ENCODE peak calls at places on chromosome 22, in five cellular contexts. One of them, this sample, is unnamed. For H3K9me3, the result is how much of the 10 kb centered on the place peaks cover.

GRCh38 chr22:23501708-23502107 is 78.4 kb downstream of the IGLL1 start:
- DNase-seq in body of pancreas: no peak
- DNase-seq in HepG2: no peak
- DNase-seq in IMR-90: no peak
- DNase-seq in tibial nerve: no peak
- DNase-seq in this sample: peak

GRCh38 chr22:26610983-26611382 is 6.8 kb downstream of the CRYBB1 start:
- DNase-seq in body of pancreas: no peak
- DNase-seq in HepG2: no peak
- DNase-seq in IMR-90: peak
- DNase-seq in tibial nerve: no peak
- DNase-seq in this sample: no peak

GRCh38 chr22:28021998-28022660 is 103.1 kb upstream of the PITPNB start:
- DNase-seq in tibial nerve: no peak
- DNase-seq in HepG2: no peak
- DNase-seq in body of pancreas: peak
- DNase-seq in IMR-90: no peak
- DNase-seq in this sample: peak

GRCh38 chr22:40175571-40176105 is 2.1 kb upstream of the TNRC6B start:
- DNase-seq in tibial nerve: peak
- DNase-seq in IMR-90: no peak
- DNase-seq in HepG2: no peak
- DNase-seq in body of pancreas: no peak
- DNase-seq in this sample: no peak

GRCh38 chr22:19755722-19756287 is 4.8 kb upstream of the TBX1 start:
- DNase-seq in body of pancreas: no peak
- DNase-seq in IMR-90: no peak
- DNase-seq in tibial nerve: no peak
- DNase-seq in HepG2: no peak
- DNase-seq in this sample: no peak

GRCh38 chr22:19001204-19001603 is 65.1 kb upstream of the PRODH start:
- DNase-seq in tibial nerve: no peak
- DNase-seq in body of pancreas: no peak
- DNase-seq in HepG2: no peak
- DNase-seq in IMR-90: no peak
- DNase-seq in this sample: no peak

GRCh38 chr22:26778372-26778771 is 121.0 kb downstream of the MIAT start:
- DNase-seq in IMR-90: no peak
- DNase-seq in HepG2: no peak
- DNase-seq in body of pancreas: no peak
- DNase-seq in tibial nerve: no peak
- DNase-seq in this sample: no peak

GRCh38 chr22:42608481-42609361 is 6.0 kb downstream of the POLDIP3 start:
- DNase-seq in tibial nerve: no peak
- DNase-seq in IMR-90: peak
- DNase-seq in body of pancreas: no peak
- DNase-seq in HepG2: no peak
- DNase-seq in this sample: peak

GRCh38 chr22:23110922-23111527 is 30.8 kb downstream of the RSPH14 start:
- DNase-seq in body of pancreas: no peak
- DNase-seq in IMR-90: no peak
- DNase-seq in HepG2: no peak
- DNase-seq in tibial nerve: no peak
- DNase-seq in this sample: no peak

GRCh38 chr22:20786536-20786979 is 12.6 kb downstream of the SERPIND1 start:
- DNase-seq in body of pancreas: peak
- DNase-seq in HepG2: no peak
- DNase-seq in IMR-90: no peak
- DNase-seq in tibial nerve: no peak
- DNase-seq in this sample: no peak

GRCh38 chr22:20258584-20259335 is 9.4 kb downstream of the RTN4R start:
- DNase-seq in tibial nerve: no peak
- DNase-seq in body of pancreas: no peak
- DNase-seq in HepG2: no peak
- DNase-seq in IMR-90: no peak
- DNase-seq in this sample: no peak

GRCh38 chr22:39237276-39238123 is 7.3 kb downstream of the PDGFB start:
- DNase-seq in tibial nerve: no peak
- DNase-seq in IMR-90: no peak
- DNase-seq in body of pancreas: no peak
- DNase-seq in HepG2: no peak
- DNase-seq in this sample: peak

GRCh38 chr22:28207281-28208030 is 288.4 kb upstream of the PITPNB start:
- DNase-seq in HepG2: no peak
- DNase-seq in IMR-90: peak
- DNase-seq in body of pancreas: no peak
- DNase-seq in tibial nerve: no peak
- DNase-seq in this sample: no peak

GRCh38 chr22:43853328-43853931 is 8.9 kb downstream of the SULT4A1 start:
- DNase-seq in HepG2: no peak
- DNase-seq in body of pancreas: no peak
- DNase-seq in IMR-90: no peak
- DNase-seq in tibial nerve: no peak
- DNase-seq in this sample: no peak

GRCh38 chr22:25478573-25478972 is 85.9 kb upstream of the GRK3 start:
- DNase-seq in HepG2: no peak
- DNase-seq in body of pancreas: no peak
- DNase-seq in tibial nerve: no peak
- DNase-seq in IMR-90: no peak
- DNase-seq in this sample: no peak

DNA sequence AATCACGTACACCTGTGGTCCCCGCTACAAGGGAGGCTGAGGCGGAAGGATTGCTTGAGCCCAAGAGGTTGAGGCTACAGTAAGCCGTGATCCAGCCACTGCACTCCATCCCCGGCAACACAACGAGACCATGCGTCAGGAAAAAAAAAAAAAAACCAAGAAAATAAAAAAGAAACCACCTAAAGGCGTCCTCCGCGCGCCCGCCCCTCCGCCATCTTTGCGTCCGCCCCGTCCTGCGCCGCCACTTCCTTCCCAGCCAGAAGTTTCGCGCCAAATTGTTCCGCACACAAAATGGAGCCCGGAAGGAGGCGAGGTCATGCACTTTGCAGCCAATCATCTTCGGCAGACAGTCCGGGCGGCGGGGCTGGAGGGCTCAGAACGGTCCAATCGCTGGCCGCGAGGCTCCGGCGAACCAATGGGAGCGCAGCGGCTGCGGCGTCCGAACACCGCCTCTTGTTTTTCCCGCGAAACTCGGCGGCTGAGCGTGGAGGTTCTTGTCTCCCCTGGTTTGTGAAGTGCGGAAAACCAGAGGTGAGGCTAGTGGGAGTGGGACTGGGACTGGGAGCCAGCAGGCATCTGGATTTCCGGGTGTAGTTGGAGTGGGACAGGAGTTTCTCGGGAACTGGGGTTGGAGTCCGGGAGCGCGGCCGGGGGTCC is at the start of gene MCM5:
- DNase-seq in HepG2: peak
- DNase-seq in IMR-90: peak
- DNase-seq in tibial nerve: peak
- DNase-seq in body of pancreas: peak
- DNase-seq in this sample: peak
- TF ChIP-seq POLR2A in HepG2: peak
- TF ChIP-seq POLR2A in IMR-90: peak
- TF ChIP-seq POLR2A in tibial nerve: no peak
- TF ChIP-seq POLR2A in body of pancreas: no peak
- TF ChIP-seq POLR2A in this sample: no peak

GRCh38 chr22:48354082-48354481 is 1473.6 kb downstream of the BRD1 start:
- DNase-seq in body of pancreas: no peak
- DNase-seq in tibial nerve: no peak
- DNase-seq in IMR-90: no peak
- DNase-seq in HepG2: no peak
- DNase-seq in this sample: no peak
- H3K9me3 ChIP-seq in body of pancreas: under half
- H3K9me3 ChIP-seq in tibial nerve: under half
- H3K9me3 ChIP-seq in IMR-90: half or more
- H3K9me3 ChIP-seq in HepG2: under half
- H3K9me3 ChIP-seq in this sample: under half

GRCh38 chr22:50576070-50576469 is 2.2 kb downstream of the CPT1B start:
- DNase-seq in IMR-90: peak
- DNase-seq in body of pancreas: no peak
- DNase-seq in HepG2: peak
- DNase-seq in tibial nerve: no peak
- DNase-seq in this sample: no peak
- TF ChIP-seq CTCF in IMR-90: peak
- TF ChIP-seq CTCF in body of pancreas: peak
- TF ChIP-seq CTCF in HepG2: peak
- TF ChIP-seq CTCF in tibial nerve: no peak
- TF ChIP-seq CTCF in this sample: no peak

GRCh38 chr22:33842421-33843094 is 77.7 kb downstream of the LARGE1 start:
- DNase-seq in body of pancreas: no peak
- DNase-seq in HepG2: no peak
- DNase-seq in IMR-90: no peak
- DNase-seq in tibial nerve: no peak
- DNase-seq in this sample: no peak
- TF ChIP-seq POLR2A in body of pancreas: no peak
- TF ChIP-seq POLR2A in HepG2: no peak
- TF ChIP-seq POLR2A in IMR-90: no peak
- TF ChIP-seq POLR2A in tibial nerve: no peak
- TF ChIP-seq POLR2A in this sample: no peak

GRCh38 chr22:49197500-49197899 is 630.2 kb downstream of the BRD1 start:
- DNase-seq in IMR-90: no peak
- DNase-seq in body of pancreas: no peak
- DNase-seq in tibial nerve: no peak
- DNase-seq in HepG2: no peak
- DNase-seq in this sample: no peak
- H3K9me3 ChIP-seq in IMR-90: half or more
- H3K9me3 ChIP-seq in body of pancreas: under half
- H3K9me3 ChIP-seq in tibial nerve: under half
- H3K9me3 ChIP-seq in HepG2: under half
- H3K9me3 ChIP-seq in this sample: under half

GRCh38 chr22:46762238-46763050 is at the start of gene TBC1D22A:
- DNase-seq in body of pancreas: peak
- DNase-seq in HepG2: peak
- DNase-seq in IMR-90: peak
- DNase-seq in tibial nerve: peak
- DNase-seq in this sample: peak
- TF ChIP-seq CTCF in body of pancreas: peak
- TF ChIP-seq CTCF in HepG2: peak
- TF ChIP-seq CTCF in IMR-90: no peak
- TF ChIP-seq CTCF in tibial nerve: no peak
- TF ChIP-seq CTCF in this sample: peak

DNA sequence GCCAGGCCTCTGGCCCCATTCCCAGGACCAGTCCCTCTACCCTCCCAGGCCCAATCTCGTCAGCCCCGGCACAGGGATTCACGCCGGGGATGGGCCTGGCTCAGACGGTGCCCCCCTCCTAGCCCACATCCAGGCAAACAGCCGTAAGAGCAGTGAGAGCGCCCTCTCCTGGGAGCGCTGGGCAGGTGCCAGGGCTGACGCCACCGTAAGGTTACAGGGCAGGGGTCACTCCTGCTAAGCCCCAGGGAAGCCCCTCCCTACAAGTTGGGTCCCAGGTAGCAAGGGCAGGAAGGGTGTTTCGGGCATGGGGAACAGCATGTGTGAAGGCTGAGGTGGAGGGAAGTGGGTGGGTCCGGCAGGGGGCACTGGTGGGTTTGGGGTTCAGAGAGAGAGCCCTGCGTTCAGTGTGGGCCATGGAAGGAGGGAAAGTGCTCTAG is 19.2 kb upstream of the PPARA start:
- DNase-seq in body of pancreas: no peak
- DNase-seq in tibial nerve: no peak
- DNase-seq in HepG2: no peak
- DNase-seq in IMR-90: no peak
- DNase-seq in this sample: no peak
- TF ChIP-seq POLR2A in body of pancreas: no peak
- TF ChIP-seq POLR2A in tibial nerve: no peak
- TF ChIP-seq POLR2A in HepG2: no peak
- TF ChIP-seq POLR2A in IMR-90: no peak
- TF ChIP-seq POLR2A in this sample: no peak

DNA sequence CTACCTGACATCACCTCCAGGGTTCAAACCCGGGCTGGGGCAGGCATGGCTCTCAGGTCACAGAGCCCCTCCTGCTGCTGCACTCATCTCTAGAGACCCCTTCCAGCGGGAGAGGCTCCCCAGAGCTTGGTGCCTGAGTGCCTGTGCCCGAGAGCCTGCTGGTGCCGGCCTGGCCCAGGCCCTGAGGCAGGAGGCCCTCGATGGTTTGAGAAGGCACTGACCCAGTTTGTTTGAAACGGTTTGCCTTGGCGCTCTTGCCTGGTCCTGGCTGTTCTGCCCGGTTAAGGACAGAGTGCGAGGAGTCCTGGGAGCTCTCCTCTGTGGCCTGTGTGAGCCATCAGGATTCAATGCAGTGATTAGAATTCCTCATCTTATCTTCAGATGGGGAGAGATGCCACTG is 88.9 kb downstream of the TBC1D22A start:
- DNase-seq in HepG2: no peak
- DNase-seq in body of pancreas: no peak
- DNase-seq in tibial nerve: no peak
- DNase-seq in IMR-90: no peak
- DNase-seq in this sample: no peak
- H3K9me3 ChIP-seq in HepG2: under half
- H3K9me3 ChIP-seq in body of pancreas: under half
- H3K9me3 ChIP-seq in tibial nerve: under half
- H3K9me3 ChIP-seq in IMR-90: under half
- H3K9me3 ChIP-seq in this sample: under half

GRCh38 chr22:37196539-37197450 is 8.7 kb upstream of the C1QTNF6 start:
- DNase-seq in HepG2: peak
- DNase-seq in tibial nerve: peak
- DNase-seq in IMR-90: peak
- DNase-seq in body of pancreas: peak
- DNase-seq in this sample: peak
- TF ChIP-seq CTCF in HepG2: peak
- TF ChIP-seq CTCF in tibial nerve: no peak
- TF ChIP-seq CTCF in IMR-90: peak
- TF ChIP-seq CTCF in body of pancreas: peak
- TF ChIP-seq CTCF in this sample: no peak

GRCh38 chr22:30582051-30582450 is 7.6 kb upstream of the GAL3ST1 start:
- DNase-seq in HepG2: no peak
- DNase-seq in IMR-90: no peak
- DNase-seq in body of pancreas: no peak
- DNase-seq in tibial nerve: no peak
- DNase-seq in this sample: no peak

GRCh38 chr22:30578481-30578880 is 4.0 kb upstream of the GAL3ST1 start:
- DNase-seq in body of pancreas: no peak
- DNase-seq in tibial nerve: no peak
- DNase-seq in HepG2: no peak
- DNase-seq in IMR-90: no peak
- DNase-seq in this sample: no peak

GRCh38 chr22:30584441-30584840 is 7.3 kb downstream of the PES1 start:
- DNase-seq in body of pancreas: no peak
- DNase-seq in HepG2: no peak
- DNase-seq in tibial nerve: no peak
- DNase-seq in IMR-90: no peak
- DNase-seq in this sample: no peak

GRCh38 chr22:30582788-30583575 is 8.5 kb upstream of the GAL3ST1 start:
- DNase-seq in IMR-90: no peak
- DNase-seq in body of pancreas: no peak
- DNase-seq in tibial nerve: no peak
- DNase-seq in HepG2: no peak
- DNase-seq in this sample: no peak

DNA sequence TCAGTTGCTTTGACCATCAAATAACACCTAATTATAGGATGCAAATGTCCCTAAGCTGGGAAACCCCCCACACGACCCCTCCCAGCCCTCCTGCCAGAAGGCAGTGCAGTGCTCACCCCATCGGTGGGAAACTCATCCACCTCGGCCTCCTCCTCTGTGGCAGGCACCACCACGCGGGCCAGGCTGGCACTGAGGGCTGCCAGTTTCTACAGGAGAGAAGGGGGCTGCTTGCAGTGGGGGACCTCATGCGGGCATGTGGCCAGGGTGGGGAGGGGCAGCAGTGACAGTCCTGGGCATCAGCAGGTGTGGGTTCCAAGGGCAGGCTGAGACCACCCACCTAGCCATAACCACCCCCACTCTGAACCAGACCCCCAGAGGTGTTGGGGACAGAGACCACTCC is 6.4 kb upstream of the GAL3ST1 start:
- DNase-seq in HepG2: no peak
- DNase-seq in IMR-90: no peak
- DNase-seq in tibial nerve: no peak
- DNase-seq in body of pancreas: no peak
- DNase-seq in this sample: no peak
- TF ChIP-seq POLR2A in HepG2: no peak
- TF ChIP-seq POLR2A in IMR-90: no peak
- TF ChIP-seq POLR2A in tibial nerve: no peak
- TF ChIP-seq POLR2A in body of pancreas: no peak
- TF ChIP-seq POLR2A in this sample: no peak

This sample was measured in heart left ventricle.